ENCODE peak calls at places on chromosomes 3 and 15, in five cellular contexts. One of them, this sample, is unnamed.

GRCh38 chr3:183555541-183556081 is at the start of gene KLHL6:
- DNase-seq in right cardiac atrium: peak; percentile 44
- DNase-seq in tibial artery: no peak
- DNase-seq in A549: no peak
- DNase-seq in suprapubic skin: no peak
- DNase-seq in this sample: no peak

GRCh38 chr15:40105517-40106202 is 3.0 kb downstream of the BMF start:
- DNase-seq in suprapubic skin: no peak
- DNase-seq in right cardiac atrium: no peak
- DNase-seq in tibial artery: peak; percentile 62
- DNase-seq in A549: no peak
- DNase-seq in this sample: no peak

GRCh38 chr15:72983812-72984211 is 68.5 kb upstream of the NEO1 start:
- DNase-seq in suprapubic skin: no peak
- DNase-seq in tibial artery: no peak
- DNase-seq in A549: no peak
- DNase-seq in right cardiac atrium: no peak
- DNase-seq in this sample: no peak

GRCh38 chr15:89888214-89888804 is 5.5 kb downstream of the AP3S2 start:
- DNase-seq in A549: peak; percentile 69
- DNase-seq in tibial artery: no peak
- DNase-seq in right cardiac atrium: no peak
- DNase-seq in suprapubic skin: no peak
- DNase-seq in this sample: no peak

GRCh38 chr3:126502656-126503055 is 14.9 kb downstream of the UROC1 start:
- DNase-seq in tibial artery: no peak
- DNase-seq in A549: no peak
- DNase-seq in suprapubic skin: no peak
- DNase-seq in right cardiac atrium: no peak
- DNase-seq in this sample: no peak

GRCh38 chr3:72964633-72965032 is 32.0 kb upstream of the PPP4R2 start:
- DNase-seq in tibial artery: no peak
- DNase-seq in right cardiac atrium: no peak
- DNase-seq in A549: no peak
- DNase-seq in suprapubic skin: no peak
- DNase-seq in this sample: no peak

GRCh38 chr3:99579246-99579645 is 59.1 kb upstream of the COL8A1 start:
- DNase-seq in tibial artery: no peak
- DNase-seq in suprapubic skin: no peak
- DNase-seq in A549: no peak
- DNase-seq in right cardiac atrium: no peak
- DNase-seq in this sample: no peak

GRCh38 chr3:25471081-25471768 is 43.2 kb downstream of the RARB start:
- DNase-seq in right cardiac atrium: no peak
- DNase-seq in suprapubic skin: no peak
- DNase-seq in A549: no peak
- DNase-seq in tibial artery: no peak
- DNase-seq in this sample: no peak

GRCh38 chr3:53130179-53131135 is at the start of gene RFT1:
- DNase-seq in right cardiac atrium: peak; percentile 99
- DNase-seq in suprapubic skin: peak; percentile 99
- DNase-seq in tibial artery: peak; percentile 99
- DNase-seq in A549: peak; percentile 94
- DNase-seq in this sample: peak; percentile 97

GRCh38 chr3:169546368-169546767 is 117.1 kb downstream of the MECOM start:
- DNase-seq in A549: no peak
- DNase-seq in suprapubic skin: no peak
- DNase-seq in tibial artery: no peak
- DNase-seq in right cardiac atrium: no peak
- DNase-seq in this sample: no peak

GRCh38 chr3:103218146-103218545 is 783.3 kb downstream of the ZPLD1 start:
- DNase-seq in right cardiac atrium: no peak
- DNase-seq in A549: no peak
- DNase-seq in tibial artery: no peak
- DNase-seq in suprapubic skin: no peak
- DNase-seq in this sample: no peak

GRCh38 chr15:25180606-25181289 is 226.0 kb downstream of the SNRPN start:
- DNase-seq in tibial artery: peak; percentile 23
- DNase-seq in A549: no peak
- DNase-seq in suprapubic skin: peak; percentile 38
- DNase-seq in right cardiac atrium: peak; percentile 2
- DNase-seq in this sample: peak; percentile 71

GRCh38 chr15:39174332-39174731 is 406.5 kb upstream of the THBS1 start:
- DNase-seq in tibial artery: no peak
- DNase-seq in A549: no peak
- DNase-seq in right cardiac atrium: no peak
- DNase-seq in suprapubic skin: no peak
- DNase-seq in this sample: no peak

GRCh38 chr3:39104961-39105686 is 2.3 kb downstream of the GORASP1 start:
- DNase-seq in tibial artery: no peak
- DNase-seq in suprapubic skin: no peak
- DNase-seq in A549: no peak
- DNase-seq in right cardiac atrium: no peak
- DNase-seq in this sample: peak; percentile 64

GRCh38 chr3:170734043-170734736 is 135.8 kb downstream of the RPL22L1 start:
- DNase-seq in suprapubic skin: no peak
- DNase-seq in right cardiac atrium: no peak
- DNase-seq in tibial artery: no peak
- DNase-seq in A549: no peak
- DNase-seq in this sample: no peak

GRCh38 chr3:106711650-106712049 is 665.6 kb upstream of the CCDC54 start:
- DNase-seq in right cardiac atrium: no peak
- DNase-seq in A549: no peak
- DNase-seq in tibial artery: no peak
- DNase-seq in suprapubic skin: no peak
- DNase-seq in this sample: no peak

GRCh38 chr3:159669753-159670152 is 318.9 kb upstream of the IL12A start:
- DNase-seq in suprapubic skin: no peak
- DNase-seq in tibial artery: no peak
- DNase-seq in right cardiac atrium: no peak
- DNase-seq in A549: peak; percentile 12
- DNase-seq in this sample: no peak

GRCh38 chr3:57919987-57920386 is 88.2 kb upstream of the FLNB start:
- DNase-seq in tibial artery: no peak
- DNase-seq in right cardiac atrium: no peak
- DNase-seq in suprapubic skin: no peak
- DNase-seq in A549: no peak
- DNase-seq in this sample: no peak

GRCh38 chr3:157166115-157166514 is 6.2 kb upstream of the CCNL1 start:
- DNase-seq in tibial artery: no peak
- DNase-seq in suprapubic skin: no peak
- DNase-seq in right cardiac atrium: no peak
- DNase-seq in A549: no peak
- DNase-seq in this sample: no peak

GRCh38 chr3:184380210-184380626 is 364 bp downstream of the CHRD start:
- DNase-seq in A549: no peak
- DNase-seq in suprapubic skin: peak; percentile 81
- DNase-seq in right cardiac atrium: peak; percentile 77
- DNase-seq in tibial artery: peak; percentile 84
- DNase-seq in this sample: no peak

GRCh38 chr3:126469479-126469878 is 6.2 kb downstream of the ZXDC start:
- DNase-seq in right cardiac atrium: no peak
- DNase-seq in tibial artery: peak; percentile 46
- DNase-seq in A549: no peak
- DNase-seq in suprapubic skin: peak; percentile 40
- DNase-seq in this sample: no peak

GRCh38 chr3:42733501-42734262 is 31.1 kb upstream of the HHATL start:
- DNase-seq in right cardiac atrium: no peak
- DNase-seq in tibial artery: no peak
- DNase-seq in suprapubic skin: no peak
- DNase-seq in A549: no peak
- DNase-seq in this sample: no peak

GRCh38 chr3:50503947-50504346 is 513 bp upstream of the CACNA2D2 start:
- DNase-seq in tibial artery: no peak
- DNase-seq in suprapubic skin: no peak
- DNase-seq in A549: no peak
- DNase-seq in right cardiac atrium: no peak
- DNase-seq in this sample: no peak

GRCh38 chr3:14598143-14598569 is 53.4 kb upstream of the CCDC174 start:
- DNase-seq in A549: peak; percentile 49
- DNase-seq in right cardiac atrium: no peak
- DNase-seq in suprapubic skin: no peak
- DNase-seq in tibial artery: peak; percentile 11
- DNase-seq in this sample: no peak

GRCh38 chr15:69576035-69576526 is 123.5 kb downstream of the RPLP1 start:
- DNase-seq in tibial artery: peak; percentile 78
- DNase-seq in right cardiac atrium: peak; percentile 43
- DNase-seq in A549: peak; percentile 68
- DNase-seq in suprapubic skin: no peak
- DNase-seq in this sample: no peak

GRCh38 chr3:62242846-62243245 is 130.5 kb downstream of the FEZF2 start:
- DNase-seq in A549: no peak
- DNase-seq in suprapubic skin: no peak
- DNase-seq in tibial artery: no peak
- DNase-seq in right cardiac atrium: no peak
- DNase-seq in this sample: no peak

GRCh38 chr3:14602006-14602803 is 49.4 kb upstream of the CCDC174 start:
- DNase-seq in tibial artery: peak; percentile 60
- DNase-seq in suprapubic skin: no peak
- DNase-seq in right cardiac atrium: no peak
- DNase-seq in A549: peak; percentile 30
- DNase-seq in this sample: no peak

DNA sequence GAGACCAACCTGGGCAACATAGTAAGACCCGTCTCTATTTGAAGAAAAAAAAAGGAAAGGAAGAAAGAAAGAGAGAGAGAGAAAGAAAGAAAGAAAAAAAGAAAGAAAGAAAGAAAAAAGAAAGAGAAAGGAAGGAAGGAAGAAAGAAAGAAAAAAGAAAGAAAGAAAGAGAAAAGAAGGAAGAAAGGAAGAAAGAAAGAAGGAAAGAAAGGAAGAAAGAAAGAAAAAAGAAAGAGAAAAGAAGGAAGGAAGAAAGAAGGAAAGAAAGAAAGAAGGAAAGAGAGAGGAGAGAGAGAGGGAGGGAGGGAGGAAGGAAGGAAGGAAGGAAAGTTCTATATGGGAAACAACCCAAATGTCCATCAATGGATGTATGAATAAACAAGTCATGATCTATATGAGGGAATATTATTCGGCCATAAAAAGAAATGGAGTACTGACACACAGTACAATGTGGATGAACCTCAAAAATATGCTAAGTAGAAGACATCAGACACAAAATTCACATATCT is 28.8 kb upstream of the TM4SF1 start:
- DNase-seq in A549: no peak
- DNase-seq in suprapubic skin: no peak
- DNase-seq in right cardiac atrium: no peak
- DNase-seq in tibial artery: no peak
- DNase-seq in this sample: no peak
- H3K4me1 ChIP-seq in A549: peaks cover 10% of the 10 kb centered on the region
- H3K4me1 ChIP-seq in suprapubic skin: no peaks in the 10 kb centered on the region
- H3K4me1 ChIP-seq in right cardiac atrium: no peaks in the 10 kb centered on the region
- H3K4me1 ChIP-seq in tibial artery: peaks cover 8% of the 10 kb centered on the region
- H3K4me1 ChIP-seq in this sample: no peaks in the 10 kb centered on the region

GRCh38 chr3:127686512-127686894 is 13.8 kb downstream of the ABTB1 start:
- DNase-seq in right cardiac atrium: no peak
- DNase-seq in suprapubic skin: no peak
- DNase-seq in A549: no peak
- DNase-seq in tibial artery: no peak
- DNase-seq in this sample: no peak
- H3K4me1 ChIP-seq in right cardiac atrium: peaks cover 11% of the 10 kb centered on the region
- H3K4me1 ChIP-seq in suprapubic skin: peaks cover 15% of the 10 kb centered on the region
- H3K4me1 ChIP-seq in A549: peaks cover 21% of the 10 kb centered on the region
- H3K4me1 ChIP-seq in tibial artery: peaks cover 34% of the 10 kb centered on the region
- H3K4me1 ChIP-seq in this sample: peaks cover 13% of the 10 kb centered on the region

GRCh38 chr3:13041113-13041776 is 32.0 kb downstream of the IQSEC1 start:
- DNase-seq in tibial artery: no peak
- DNase-seq in suprapubic skin: no peak
- DNase-seq in right cardiac atrium: no peak
- DNase-seq in A549: no peak
- DNase-seq in this sample: no peak
- H3K4me1 ChIP-seq in tibial artery: no peaks in the 10 kb centered on the region
- H3K4me1 ChIP-seq in suprapubic skin: peaks cover 13% of the 10 kb centered on the region
- H3K4me1 ChIP-seq in right cardiac atrium: no peaks in the 10 kb centered on the region
- H3K4me1 ChIP-seq in A549: no peaks in the 10 kb centered on the region
- H3K4me1 ChIP-seq in this sample: no peaks in the 10 kb centered on the region

GRCh38 chr3:187746479-187747335 is 1.4 kb upstream of the BCL6 start:
- DNase-seq in right cardiac atrium: no peak
- DNase-seq in tibial artery: no peak
- DNase-seq in suprapubic skin: no peak
- DNase-seq in A549: no peak
- DNase-seq in this sample: no peak

GRCh38 chr3:187750513-187751123 is 5.3 kb upstream of the BCL6 start:
- DNase-seq in tibial artery: no peak
- DNase-seq in suprapubic skin: no peak
- DNase-seq in right cardiac atrium: no peak
- DNase-seq in A549: peak; percentile 32
- DNase-seq in this sample: no peak

GRCh38 chr3:187747506-187747905 is 2.2 kb upstream of the BCL6 start:
- DNase-seq in right cardiac atrium: no peak
- DNase-seq in tibial artery: no peak
- DNase-seq in suprapubic skin: no peak
- DNase-seq in A549: no peak
- DNase-seq in this sample: no peak

GRCh38 chr3:187748050-187748481 is 2.8 kb upstream of the BCL6 start:
- DNase-seq in suprapubic skin: peak; percentile 95
- DNase-seq in right cardiac atrium: peak; percentile 89
- DNase-seq in tibial artery: peak; percentile 95
- DNase-seq in A549: peak; percentile 67
- DNase-seq in this sample: no peak

DNA sequence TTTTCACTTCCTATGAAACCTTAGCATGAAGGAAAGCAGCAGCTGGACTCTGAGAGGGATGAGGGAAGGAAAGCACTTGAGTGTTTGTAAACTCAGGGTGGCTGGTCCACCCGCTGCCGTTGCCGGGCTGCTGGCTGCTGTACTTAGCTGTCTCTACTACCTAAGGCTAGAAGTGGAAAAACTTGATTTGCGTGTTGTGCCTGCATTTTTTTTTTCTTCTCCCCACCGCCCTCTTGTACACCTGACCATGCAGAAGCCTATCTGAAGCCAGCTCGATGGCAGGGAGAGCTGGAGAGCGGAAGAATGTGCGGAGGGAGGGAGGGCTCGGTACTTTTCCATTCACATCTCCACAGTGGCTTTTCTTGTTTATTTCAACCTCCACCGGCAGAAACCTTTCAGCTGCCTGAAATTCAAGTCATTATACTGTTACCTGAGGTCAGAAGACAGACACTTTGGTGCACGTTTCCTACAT is 4.8 kb upstream of the BCL6 start:
- DNase-seq in A549: peak; percentile 66
- DNase-seq in suprapubic skin: peak; percentile 70
- DNase-seq in tibial artery: no peak
- DNase-seq in right cardiac atrium: no peak
- DNase-seq in this sample: no peak
- H3K4me1 ChIP-seq in A549: peaks cover 45% of the 10 kb centered on the region
- H3K4me1 ChIP-seq in suprapubic skin: peaks cover 32% of the 10 kb centered on the region
- H3K4me1 ChIP-seq in tibial artery: peaks cover 26% of the 10 kb centered on the region
- H3K4me1 ChIP-seq in right cardiac atrium: no peaks in the 10 kb centered on the region
- H3K4me1 ChIP-seq in this sample: peaks cover 18% of the 10 kb centered on the region

GRCh38 chr3:136186850-136187249 is 9.3 kb downstream of the MSL2 start:
- DNase-seq in right cardiac atrium: no peak
- DNase-seq in A549: no peak
- DNase-seq in suprapubic skin: no peak
- DNase-seq in tibial artery: no peak
- DNase-seq in this sample: no peak
- H3K4me1 ChIP-seq in right cardiac atrium: peaks cover 27% of the 10 kb centered on the region
- H3K4me1 ChIP-seq in A549: peaks cover 45% of the 10 kb centered on the region
- H3K4me1 ChIP-seq in suprapubic skin: peaks cover 78% of the 10 kb centered on the region
- H3K4me1 ChIP-seq in tibial artery: peaks cover 62% of the 10 kb centered on the region
- H3K4me1 ChIP-seq in this sample: peaks cover 94% of the 10 kb centered on the region

GRCh38 chr15:29860872-29861271 is 38.6 kb upstream of the TJP1 start:
- DNase-seq in tibial artery: no peak
- DNase-seq in right cardiac atrium: no peak
- DNase-seq in A549: no peak
- DNase-seq in suprapubic skin: no peak
- DNase-seq in this sample: no peak
- H3K4me1 ChIP-seq in tibial artery: peaks cover 4% of the 10 kb centered on the region
- H3K4me1 ChIP-seq in right cardiac atrium: peaks cover 3% of the 10 kb centered on the region
- H3K4me1 ChIP-seq in A549: peaks cover 13% of the 10 kb centered on the region
- H3K4me1 ChIP-seq in suprapubic skin: no peaks in the 10 kb centered on the region
- H3K4me1 ChIP-seq in this sample: no peaks in the 10 kb centered on the region